ENCODE peak calls at places on chromosomes 13 and 19, in seven cellular contexts. I is suprapubic skin, U is stomach, C is right atrium auricular region, K is transverse colon, D is uterus, Q is GM23338. R is an unnamed sample.

GRCh38 chr13:29193083-29193482 is 372.9 kb downstream of the MTUS2 start:
- DNase-seq in U (no peak), I (no peak), K (no peak), C (no peak), Q (no peak), D (no peak), R (no peak)

GRCh38 chr13:34419025-34419424 is 523.0 kb upstream of the NBEA start:
- DNase-seq in U (no peak), C (no peak), Q (no peak), K (no peak), I (no peak), D (no peak), R (no peak)

GRCh38 chr19:44588753-44589112 is 24.6 kb upstream of the IGSF23 start:
- DNase-seq in U (no peak), Q (no peak), D (no peak), C (no peak), I (no peak), K (no peak), R (no peak)

GRCh38 chr19:848457-848921 is 3.6 kb upstream of the ELANE start:
- DNase-seq in C (no peak), Q (no peak), K (no peak), I (no peak), U (no peak), D (no peak), R (no peak)

GRCh38 chr19:19261350-19262189 is 11.5 kb downstream of the TM6SF2 start:
- DNase-seq in U (no peak), I (no peak), C (no peak), K (no peak), Q (peak; percentile 88), D (no peak), R (no peak)

GRCh38 chr13:73970413-73971055 is 163.7 kb downstream of the KLF12 start:
- DNase-seq in Q (no peak), D (no peak), C (no peak), I (no peak), U (no peak), K (no peak), R (no peak)

GRCh38 chr13:85148009-85148408 is 651.2 kb downstream of the SLITRK6 start:
- DNase-seq in C (no peak), K (no peak), D (no peak), U (no peak), Q (peak; percentile 24), I (no peak), R (no peak)

GRCh38 chr19:33226550-33227241 is 1.0 kb upstream of the SLC7A10 start:
- DNase-seq in C (no peak), U (peak; percentile 42), K (peak; percentile 29), D (no peak), I (no peak), Q (peak; percentile 96), R (no peak)

GRCh38 chr13:75312884-75313520 is 169.0 kb downstream of the TBC1D4 start:
- DNase-seq in K (no peak), Q (no peak), I (no peak), U (no peak), D (no peak), C (no peak), R (peak; percentile 19)

GRCh38 chr19:56282809-56283208 is 10.3 kb downstream of the EDDM13 start:
- DNase-seq in D (no peak), U (no peak), Q (no peak), K (no peak), C (no peak), I (no peak), R (no peak)
- TF ChIP-seq CTCF in D (no peak), U (no peak), Q (no peak), K (no peak), C (no peak), I (no peak), R (no peak)

GRCh38 chr13:44732503-44733098 is 156.5 kb upstream of the TSC22D1 start:
- DNase-seq in C (no peak), U (peak; percentile 71), K (no peak), D (no peak), Q (peak; percentile 10), I (no peak), R (no peak)

GRCh38 chr13:44735806-44736205 is 159.7 kb upstream of the TSC22D1 start:
- DNase-seq in U (peak; percentile 69), D (no peak), C (no peak), K (no peak), Q (no peak), I (no peak), R (no peak)

GRCh38 chr13:44730099-44730498 is 154.0 kb upstream of the TSC22D1 start:
- DNase-seq in K (no peak), D (no peak), U (no peak), Q (no peak), C (no peak), I (no peak), R (no peak)

GRCh38 chr13:44738463-44738862 is 162.3 kb upstream of the TSC22D1 start:
- DNase-seq in C (no peak), I (no peak), U (no peak), D (no peak), Q (no peak), K (no peak), R (no peak)

DNA sequence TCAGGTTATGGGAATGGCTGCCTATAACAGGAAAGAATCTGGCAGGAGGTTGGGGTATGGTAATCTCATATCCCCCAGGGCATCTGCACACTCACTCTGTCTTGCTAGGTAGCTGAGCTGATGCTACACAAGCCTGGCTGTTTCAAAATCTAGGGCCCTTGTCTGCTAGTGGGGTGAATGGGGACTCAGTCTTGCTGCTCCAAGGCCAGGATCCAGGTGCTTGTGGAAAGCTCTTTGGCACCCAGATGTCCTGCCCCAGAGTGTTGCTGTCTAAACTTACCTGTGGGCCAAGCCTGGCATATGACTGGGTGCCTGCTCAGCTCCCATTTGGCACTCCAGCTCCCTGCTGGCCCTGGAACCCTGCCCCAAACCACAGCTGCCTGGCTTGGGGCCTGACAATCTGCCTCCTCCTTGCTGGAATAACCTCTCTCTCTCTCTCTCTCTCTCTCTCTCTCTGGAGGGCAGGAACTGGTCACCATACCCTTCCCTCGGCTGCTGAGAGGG is 158.1 kb upstream of the TSC22D1 start:
- DNase-seq in Q (no peak), D (no peak), I (no peak), C (no peak), U (peak; percentile 91), K (no peak), R (no peak)
- H3K27ac ChIP-seq in Q (no peak overlapping the region), D (no peak overlapping the region), I (no peak overlapping the region), C (peak overlapping the region; percentile 19), U (peak overlapping the region; percentile 75), K (no peak overlapping the region), R (no peak overlapping the region)

GRCh38 chr19:6238643-6239281 is 41.0 kb downstream of the MLLT1 start:
- DNase-seq in D (peak; percentile 70), U (peak; percentile 73), K (no peak), Q (no peak), C (no peak), I (no peak), R (no peak)
- TF ChIP-seq CTCF in D (peak; percentile 29), U (no peak), K (no peak), Q (no peak), C (no peak), I (no peak), R (no peak)

DNA sequence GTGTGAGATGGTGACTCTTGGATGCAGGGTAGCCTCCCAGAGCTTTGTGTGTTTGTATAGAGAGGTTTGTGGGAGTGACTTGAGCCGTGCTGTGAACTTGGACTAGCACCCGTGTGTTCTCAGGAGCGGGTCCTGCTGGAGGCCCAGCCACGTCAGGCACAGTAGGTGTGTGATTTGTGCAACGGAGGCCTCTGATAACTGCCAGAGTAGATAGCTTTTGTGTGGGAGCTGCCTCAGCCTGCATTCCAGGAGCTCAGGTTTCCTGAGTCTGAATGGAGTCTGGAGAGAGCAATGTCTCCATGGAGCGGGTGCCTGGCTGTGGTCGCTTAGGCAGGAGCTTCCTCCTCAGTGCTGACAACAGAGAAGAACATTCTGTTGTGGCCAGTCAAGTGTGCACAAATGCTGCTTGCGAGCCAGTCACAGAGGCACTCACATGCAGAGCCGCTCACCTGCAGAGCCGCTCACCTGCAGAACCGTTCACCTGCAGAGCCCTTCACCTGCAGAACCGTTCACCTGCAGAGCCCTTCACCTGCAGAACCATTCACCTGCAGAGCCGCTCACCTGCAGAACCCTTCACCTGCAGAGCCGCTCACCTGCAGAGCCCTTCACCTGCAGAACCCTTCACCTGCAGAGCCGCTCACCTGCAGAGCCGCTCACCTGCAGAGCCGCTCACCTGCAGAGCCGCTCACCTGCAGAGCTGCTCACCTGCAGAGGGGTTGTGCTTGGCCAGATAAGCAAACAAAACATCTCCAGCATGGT is 32.6 kb downstream of the TFDP1 start:
- DNase-seq in D (no peak), C (no peak), K (no peak), Q (peak; percentile 69), I (no peak), U (peak; percentile 44), R (no peak)
- H3K27ac ChIP-seq in D (no peak overlapping the region), C (no peak overlapping the region), K (no peak overlapping the region), Q (peak overlapping the region; percentile 93), I (no peak overlapping the region), U (peak overlapping the region; percentile 47), R (no peak overlapping the region)

DNA sequence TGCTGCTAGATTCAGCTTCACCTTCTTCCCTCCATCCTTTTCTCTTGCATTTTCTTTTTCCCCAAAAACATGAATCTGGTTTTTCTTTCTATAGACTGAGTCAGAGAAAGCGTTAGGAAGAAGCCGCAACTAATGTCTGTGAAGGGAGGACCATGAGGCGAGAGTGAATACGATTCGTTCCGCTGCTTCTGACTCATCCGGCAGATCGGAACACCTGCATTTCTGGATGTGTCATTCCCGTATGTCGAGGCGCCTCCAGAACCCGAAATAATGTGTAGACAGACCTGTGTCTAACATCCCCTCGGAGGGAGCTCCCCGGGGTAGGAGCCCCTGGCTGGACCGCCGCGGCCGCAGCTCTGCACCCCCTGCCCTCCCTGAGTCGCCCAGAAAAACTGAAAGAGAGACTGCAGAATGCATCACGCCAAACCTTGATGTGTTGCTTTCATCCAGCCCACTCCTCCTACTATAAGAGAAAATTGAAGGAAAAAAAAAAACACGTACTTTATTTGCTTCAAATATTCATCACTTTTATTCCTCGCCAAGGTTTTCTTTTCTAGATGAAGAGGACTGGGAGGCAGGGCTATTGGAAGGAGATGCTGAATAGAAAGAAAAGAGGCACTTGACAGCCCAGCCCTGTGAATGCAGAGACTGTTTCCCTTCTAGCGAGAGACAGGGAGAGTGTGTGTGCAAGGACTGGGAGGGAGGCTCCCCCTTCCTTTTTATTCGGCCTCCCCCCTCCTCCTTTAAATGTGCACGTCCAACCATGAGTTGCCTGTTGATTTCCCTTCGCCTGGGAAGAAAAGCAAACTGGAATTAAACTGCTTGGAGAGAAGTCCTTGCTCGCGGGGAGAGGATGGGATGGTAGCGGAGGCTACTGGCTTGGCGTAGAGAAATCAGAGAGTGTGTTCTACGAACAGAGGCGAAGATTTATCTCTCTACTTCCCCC is 610 bp upstream of the PCDH17 start:
- DNase-seq in D (no peak), C (no peak), K (no peak), U (no peak), I (no peak), Q (peak; percentile 46), R (no peak)
- TF ChIP-seq CTCF in D (no peak), C (no peak), K (no peak), U (no peak), I (no peak), Q (no peak), R (no peak)

DNA sequence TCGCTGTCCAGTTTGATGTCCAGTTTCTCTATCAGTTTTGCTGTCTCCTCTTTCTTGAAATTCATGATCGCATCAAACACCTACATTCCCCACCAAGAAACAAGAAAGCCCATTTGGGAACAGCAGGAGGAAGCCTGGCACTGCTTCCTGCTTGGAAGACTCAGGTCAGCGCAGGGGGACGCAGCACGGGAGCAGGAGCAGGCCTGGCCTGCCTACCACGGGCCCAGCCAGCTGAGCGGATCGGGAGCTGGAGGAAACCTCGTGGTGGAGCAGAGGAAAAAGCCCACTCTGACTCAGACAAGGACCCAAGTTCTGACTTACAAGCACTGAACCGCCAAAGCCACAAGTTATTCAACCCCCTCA is 3.9 kb downstream of the EEF2 start:
- DNase-seq in C (no peak), U (no peak), D (no peak), Q (no peak), K (no peak), I (no peak), R (no peak)
- H3K27ac ChIP-seq in C (no peak overlapping the region), U (no peak overlapping the region), D (no peak overlapping the region), Q (peak overlapping the region; percentile 85), K (no peak overlapping the region), I (no peak overlapping the region), R (no peak overlapping the region)